ENCODE peak calls at places on chromosomes 16 and 17, in seven cellular contexts. T is naive thymus-derived CD4-positive, alpha-beta T cell; P is fibroblast of lung; J is lower lobe of right lung; O is skeletal muscle cell; R is WERI-Rb-1; C is fibroblast of the aortic adventitia. D is an unnamed sample.

GRCh38 chr17:2521257-2521656 is 9.6 kb upstream of the METTL16 start:
- DNase-seq in T (no peak), P (no peak), J (no peak), O (no peak), R (peak), C (no peak), D (peak)

GRCh38 chr17:14061666-14062560 is 7.4 kb upstream of the COX10 start:
- DNase-seq in T (no peak), P (peak), J (no peak), O (peak), R (no peak), C (peak), D (no peak)

GRCh38 chr17:74213897-74214386 is 571 bp downstream of the TTYH2 start:
- DNase-seq in T (no peak), P (no peak), J (no peak), O (no peak), R (peak), C (no peak), D (peak)

GRCh38 chr16:88691924-88692560 is 5.7 kb upstream of the SNAI3 start:
- DNase-seq in T (peak), P (no peak), J (peak), O (no peak), R (no peak), C (no peak), D (no peak)

GRCh38 chr17:34135841-34136240 is 119.2 kb upstream of the CCL2 start:
- DNase-seq in T (no peak), P (no peak), J (no peak), O (no peak), R (no peak), C (no peak), D (peak)

GRCh38 chr16:4386951-4387565 is 15.4 kb downstream of the VASN start:
- DNase-seq in T (no peak), P (peak), J (no peak), O (no peak), R (no peak), C (peak), D (peak)

GRCh38 chr16:56894331-56894917 is 29.4 kb downstream of the SLC12A3 start:
- DNase-seq in T (no peak), P (no peak), J (no peak), O (no peak), R (no peak), C (no peak), D (no peak)

GRCh38 chr16:88382491-88383400 is at the start of gene ZNF469:
- DNase-seq in T (no peak), P (peak), J (peak), O (no peak), R (no peak), C (peak), D (peak)

GRCh38 chr17:42467889-42468288 is 9.2 kb downstream of the ATP6V0A1 start:
- DNase-seq in T (no peak), P (no peak), J (no peak), O (no peak), R (no peak), C (no peak), D (no peak)

GRCh38 chr17:38421871-38422819 is 6.1 kb upstream of the ARHGAP23 start:
- DNase-seq in T (no peak), P (no peak), J (no peak), O (no peak), R (no peak), C (no peak), D (peak)

GRCh38 chr16:17225551-17225950 is 245.2 kb downstream of the XYLT1 start:
- DNase-seq in T (no peak), P (peak), J (no peak), O (no peak), R (no peak), C (peak), D (no peak)

GRCh38 chr17:43591750-43592562 is 45.8 kb upstream of the ETV4 start:
- DNase-seq in T (no peak), P (peak), J (peak), O (peak), R (no peak), C (peak), D (no peak)

GRCh38 chr17:66445229-66445628 is 142.8 kb downstream of the PRKCA start:
- DNase-seq in T (no peak), P (peak), J (no peak), O (no peak), R (no peak), C (no peak), D (no peak)

GRCh38 chr17:66302761-66303626 is 581 bp downstream of the PRKCA start:
- DNase-seq in T (peak), P (peak), J (peak), O (no peak), R (peak), C (peak), D (peak)

GRCh38 chr17:72967963-72968585 is 124.4 kb downstream of the SLC39A11 start:
- DNase-seq in T (no peak), P (no peak), J (no peak), O (no peak), R (no peak), C (no peak), D (peak)

GRCh38 chr17:77154187-77154586 is 13.4 kb downstream of the SEC14L1 start:
- DNase-seq in T (no peak), P (no peak), J (no peak), O (no peak), R (no peak), C (no peak), D (no peak)

GRCh38 chr17:58324409-58325288 is 3.9 kb downstream of the TSPOAP1 start:
- DNase-seq in T (no peak), P (peak), J (peak), O (no peak), R (peak), C (no peak), D (peak)

DNA sequence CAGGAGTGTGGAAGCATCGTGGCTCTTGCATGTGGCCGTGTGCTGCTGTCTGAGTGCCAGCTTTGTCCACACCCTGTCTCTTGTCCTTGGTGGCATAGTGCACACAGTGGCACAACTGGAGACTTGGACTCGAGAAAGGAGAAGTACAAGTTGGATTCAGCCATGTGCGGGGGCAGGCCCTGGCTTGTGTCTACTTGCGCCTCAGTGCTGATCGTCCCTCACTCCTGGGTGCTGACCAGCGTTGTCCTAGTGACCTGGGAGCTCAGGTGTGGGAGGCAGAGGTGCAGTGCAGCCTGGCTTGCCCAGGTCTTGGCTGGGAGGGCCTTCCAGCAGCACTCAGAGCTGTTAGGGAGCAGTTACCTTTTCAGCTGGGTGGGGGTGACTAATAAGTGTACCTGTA is 20.6 kb downstream of the MPRIP start:
- DNase-seq in T (no peak), P (no peak), J (peak), O (no peak), R (no peak), C (no peak), D (peak)
- H3K4me3 ChIP-seq in T (no peak), P (no peak), J (no peak), O (no peak), R (no peak), C (no peak), D (no peak)

DNA sequence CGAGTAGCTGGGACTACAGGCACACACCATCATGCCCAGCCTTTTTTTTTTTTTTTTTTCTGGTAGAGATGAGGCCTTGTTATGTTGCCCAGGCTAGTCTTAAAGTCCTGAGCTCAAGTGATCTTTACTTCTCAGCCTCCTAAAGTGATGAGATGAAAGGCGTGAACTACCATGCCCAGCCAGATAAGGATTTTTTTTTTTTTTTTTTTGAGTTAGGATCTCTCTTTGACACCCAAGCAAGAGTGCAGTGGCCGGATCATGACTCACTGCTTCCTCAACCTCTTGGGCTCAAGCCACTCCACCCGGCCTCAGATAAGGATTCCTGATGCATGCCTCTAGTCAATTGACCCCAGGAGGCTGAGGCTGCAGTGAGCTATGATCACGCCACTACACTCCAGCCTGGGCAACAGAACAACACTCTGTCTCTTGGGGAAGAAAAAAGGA is 11.2 kb upstream of the PLEKHG4 start:
- DNase-seq in T (no peak), P (peak), J (peak), O (no peak), R (no peak), C (peak), D (peak)
- H3K4me3 ChIP-seq in T (no peak), P (no peak), J (no peak), O (no peak), R (no peak), C (no peak), D (no peak)

DNA sequence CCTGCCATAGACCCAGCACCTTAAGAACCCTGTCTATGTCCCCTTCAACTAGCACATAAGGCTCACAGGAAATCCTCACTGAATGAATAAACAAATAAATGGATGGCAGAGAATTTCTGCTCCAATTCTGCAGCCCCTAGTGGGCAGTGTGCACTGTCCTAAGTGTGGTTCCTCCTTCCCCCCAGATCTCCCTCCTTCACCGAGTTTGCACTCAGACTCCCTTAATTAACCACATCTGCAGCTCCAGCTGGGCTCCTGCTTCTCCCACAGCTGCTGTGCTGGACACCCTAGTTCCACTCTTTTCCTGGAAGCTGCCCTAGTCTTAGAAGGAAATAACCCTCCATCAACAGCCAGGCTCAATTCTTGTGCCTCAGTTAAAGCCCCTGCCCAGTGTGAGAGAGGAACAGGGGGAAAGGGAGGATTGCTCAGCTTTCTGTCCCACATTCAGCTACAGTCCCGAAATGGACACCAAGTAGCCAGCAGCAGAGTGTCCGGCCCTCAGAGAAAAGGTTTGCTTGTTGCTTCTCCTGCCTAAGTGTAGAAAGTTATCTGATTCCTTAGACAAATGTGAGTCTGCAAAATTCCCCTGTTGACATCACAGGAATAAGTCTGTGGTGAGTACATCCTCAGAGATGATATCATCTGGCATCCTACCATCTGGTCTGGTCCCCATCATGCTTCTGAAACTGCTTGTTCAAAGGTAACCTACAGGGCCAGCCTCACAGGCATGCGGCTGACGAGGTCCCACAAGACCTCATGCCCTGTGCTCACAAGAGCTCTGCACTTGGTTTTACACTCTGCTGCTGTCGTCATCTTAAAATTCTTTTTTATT is 12.3 kb downstream of the LRRC3C start:
- DNase-seq in T (peak), P (peak), J (no peak), O (peak), R (peak), C (peak), D (no peak)
- H3K4me3 ChIP-seq in T (no peak), P (no peak), J (no peak), O (no peak), R (no peak), C (peak), D (no peak)

GRCh38 chr16:87156195-87156594 is 161.0 kb downstream of the C16orf95 start:
- DNase-seq in T (no peak), P (no peak), J (no peak), O (no peak), R (no peak), C (no peak), D (no peak)
- H3K4me3 ChIP-seq in T (no peak), P (no peak), J (no peak), O (no peak), R (no peak), C (no peak), D (no peak)

GRCh38 chr16:78609542-78610253 is 510.2 kb downstream of the WWOX start:
- DNase-seq in T (no peak), P (no peak), J (no peak), O (no peak), R (no peak), C (no peak), D (no peak)
- H3K4me3 ChIP-seq in T (no peak), P (no peak), J (no peak), O (no peak), R (no peak), C (no peak), D (no peak)

GRCh38 chr17:63439682-63440081 is 6.4 kb downstream of the CYB561 start:
- DNase-seq in T (no peak), P (peak), J (no peak), O (peak), R (no peak), C (peak), D (no peak)

GRCh38 chr17:63436523-63437110 is 9.5 kb downstream of the CYB561 start:
- DNase-seq in T (no peak), P (no peak), J (no peak), O (no peak), R (peak), C (peak), D (peak)

GRCh38 chr17:63435681-63436522 is 10.2 kb downstream of the CYB561 start:
- DNase-seq in T (no peak), P (no peak), J (no peak), O (no peak), R (no peak), C (no peak), D (peak)

GRCh38 chr17:63438092-63439051 is 7.7 kb downstream of the CYB561 start:
- DNase-seq in T (no peak), P (no peak), J (no peak), O (no peak), R (no peak), C (no peak), D (no peak)

GRCh38 chr17:63437287-63438091 is 8.6 kb downstream of the CYB561 start:
- DNase-seq in T (no peak), P (no peak), J (no peak), O (no peak), R (no peak), C (peak), D (no peak)
- H3K4me3 ChIP-seq in T (no peak), P (no peak), J (no peak), O (no peak), R (no peak), C (peak), D (no peak)

GRCh38 chr17:61536417-61536955 is 54.5 kb downstream of the NACA2 start:
- DNase-seq in T (no peak), P (no peak), J (no peak), O (no peak), R (no peak), C (peak), D (no peak)
- H3K4me3 ChIP-seq in T (no peak), P (peak), J (peak), O (no peak), R (no peak), C (peak), D (no peak)

GRCh38 chr16:3021449-3022207 is 1.5 kb downstream of the TNFRSF12A start:
- DNase-seq in T (peak), P (peak), J (peak), O (peak), R (peak), C (peak), D (peak)
- H3K4me3 ChIP-seq in T (peak), P (peak), J (peak), O (peak), R (peak), C (peak), D (peak)

DNA sequence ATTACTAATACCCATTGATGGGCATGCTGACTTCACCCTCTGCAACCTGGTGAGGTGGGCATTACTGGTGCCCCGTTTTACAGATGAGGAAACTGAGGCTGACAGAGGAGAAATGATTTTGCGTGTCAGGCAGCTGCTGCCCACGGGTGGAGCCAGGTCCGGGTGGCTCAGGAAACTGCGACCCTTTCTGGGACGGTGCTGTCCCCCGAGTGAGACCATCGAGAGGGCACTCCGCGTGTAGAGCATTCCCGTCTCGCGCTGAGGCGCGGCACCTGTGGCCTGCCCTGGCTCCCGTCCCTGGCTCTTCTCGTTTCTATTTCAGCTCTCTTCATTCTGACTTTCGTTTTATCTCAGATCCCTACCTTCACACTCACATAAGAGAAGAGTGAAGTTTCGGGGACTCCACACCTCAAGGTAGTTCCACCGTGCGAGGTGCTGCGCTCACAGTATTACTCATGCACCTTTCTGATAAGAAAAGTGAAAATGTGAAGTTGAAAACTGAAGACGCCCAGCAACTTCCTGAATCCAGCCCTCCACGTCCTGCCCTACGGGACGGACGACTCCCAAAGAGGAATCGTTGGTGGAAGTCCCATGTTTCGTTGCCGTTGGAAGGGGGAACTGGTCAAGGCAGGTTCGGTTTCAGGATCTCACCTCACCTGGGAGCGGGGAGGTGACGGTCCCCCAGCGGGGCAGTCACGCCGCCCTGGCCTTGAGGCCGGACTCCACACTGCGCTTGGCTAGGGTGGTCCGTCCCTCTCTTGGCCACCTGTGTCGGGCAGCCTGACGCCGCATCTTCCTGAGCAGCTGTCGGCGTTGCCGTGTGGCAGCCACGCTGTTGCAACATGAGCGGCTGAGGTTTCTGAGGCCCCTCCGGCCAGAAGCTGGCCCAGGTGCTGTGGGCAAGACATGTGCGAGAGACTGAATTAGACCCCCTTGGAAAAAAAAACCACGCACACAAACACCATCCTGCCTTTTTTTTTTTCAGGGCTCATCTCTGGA is 48.8 kb downstream of the IRF8 start:
- DNase-seq in T (peak), P (no peak), J (no peak), O (no peak), R (no peak), C (no peak), D (no peak)
- H3K4me3 ChIP-seq in T (peak), P (no peak), J (peak), O (no peak), R (no peak), C (no peak), D (no peak)

GRCh38 chr17:81968850-81969812 is 8.1 kb upstream of the NOTUM start:
- DNase-seq in T (no peak), P (no peak), J (no peak), O (no peak), R (no peak), C (no peak), D (peak)

GRCh38 chr17:81966343-81967243 is 5.6 kb upstream of the NOTUM start:
- DNase-seq in T (no peak), P (no peak), J (peak), O (peak), R (peak), C (no peak), D (peak)

GRCh38 chr17:81967244-81967532 is 6.2 kb upstream of the NOTUM start:
- DNase-seq in T (no peak), P (no peak), J (no peak), O (no peak), R (no peak), C (no peak), D (peak)

GRCh38 chr17:81968396-81968745 is 7.4 kb upstream of the NOTUM start:
- DNase-seq in T (no peak), P (no peak), J (no peak), O (no peak), R (no peak), C (no peak), D (no peak)

DNA sequence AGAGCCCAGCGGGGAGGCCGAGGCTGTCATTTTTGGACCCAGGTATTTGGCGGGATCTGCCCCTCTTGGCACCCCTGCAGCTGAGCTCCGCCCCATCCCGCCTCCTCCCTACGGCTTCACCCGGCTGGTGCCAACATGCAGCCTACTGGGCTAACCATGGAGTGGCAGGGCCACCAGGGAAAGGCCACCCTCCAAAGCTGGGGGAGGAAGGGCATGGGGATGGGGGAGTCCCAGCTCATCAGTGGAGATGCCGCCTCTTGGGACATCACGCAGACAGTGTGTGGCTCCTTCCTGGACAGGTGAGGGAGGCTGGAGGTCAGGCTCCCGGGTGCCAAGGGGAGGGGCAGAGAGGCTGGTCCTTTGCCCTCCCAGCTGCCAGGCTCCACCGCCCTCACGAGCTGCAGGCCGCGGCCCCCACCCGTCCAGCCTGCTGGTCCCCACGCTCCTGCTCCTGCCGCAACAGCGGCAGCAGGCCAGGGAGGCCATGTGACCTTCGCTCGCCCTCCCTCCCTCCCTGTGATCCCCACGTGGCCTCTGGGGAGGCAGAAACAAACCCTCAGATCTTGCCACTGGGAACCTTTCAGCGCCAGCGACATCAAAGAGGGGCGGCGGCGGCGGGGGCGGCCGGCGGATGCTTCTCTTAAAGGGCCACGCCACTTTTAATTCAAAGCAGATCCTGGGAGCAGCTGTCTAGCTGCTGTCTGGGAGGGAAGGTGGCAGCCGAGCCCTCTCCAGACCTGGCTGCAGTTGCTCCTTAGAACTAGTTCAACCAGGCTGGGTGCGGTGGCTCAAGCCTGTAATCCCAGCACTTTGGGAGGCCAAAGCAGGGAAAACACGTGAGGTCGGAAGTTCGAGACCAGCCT is 6.8 kb upstream of the NOTUM start:
- DNase-seq in T (peak), P (peak), J (peak), O (no peak), R (peak), C (peak), D (peak)
- H3K4me3 ChIP-seq in T (peak), P (no peak), J (peak), O (no peak), R (peak), C (no peak), D (no peak)